ENCODE peak calls at places on chromosome 19, in eight cellular contexts. One of them, this sample, is unnamed.

GRCh38 chr19:33241091-33241529 is 15.5 kb upstream of the SLC7A10 start:
- DNase-seq in HS-27A: no peak
- DNase-seq in HL-60: no peak
- DNase-seq in PC-3: no peak
- DNase-seq in SHP77: no peak
- DNase-seq in hypothalamus: no peak
- DNase-seq in effector CD4-positive, alpha-beta T cell: no peak
- DNase-seq in cardiac septum: no peak
- DNase-seq in this sample: no peak

GRCh38 chr19:49362926-49363264 is 679 bp upstream of the TEAD2 start:
- DNase-seq in HL-60: no peak
- DNase-seq in hypothalamus: no peak
- DNase-seq in PC-3: no peak
- DNase-seq in cardiac septum: no peak
- DNase-seq in HS-27A: no peak
- DNase-seq in SHP77: no peak
- DNase-seq in effector CD4-positive, alpha-beta T cell: no peak
- DNase-seq in this sample: no peak

GRCh38 chr19:19213822-19214558 is 2.2 kb downstream of the NCAN start:
- DNase-seq in HL-60: no peak
- DNase-seq in effector CD4-positive, alpha-beta T cell: no peak
- DNase-seq in cardiac septum: no peak
- DNase-seq in HS-27A: no peak
- DNase-seq in SHP77: peak; percentile 69
- DNase-seq in hypothalamus: no peak
- DNase-seq in PC-3: no peak
- DNase-seq in this sample: no peak

GRCh38 chr19:1131718-1132552 is 28.1 kb downstream of the GPX4 start:
- DNase-seq in SHP77: peak; percentile 56
- DNase-seq in effector CD4-positive, alpha-beta T cell: peak; percentile 82
- DNase-seq in cardiac septum: peak; percentile 97
- DNase-seq in hypothalamus: peak; percentile 28
- DNase-seq in HL-60: peak; percentile 89
- DNase-seq in PC-3: no peak
- DNase-seq in HS-27A: peak; percentile 41
- DNase-seq in this sample: no peak

GRCh38 chr19:2315818-2316353 is 7.9 kb upstream of the LINGO3 start:
- DNase-seq in SHP77: peak; percentile 65
- DNase-seq in HL-60: peak; percentile 94
- DNase-seq in hypothalamus: peak; percentile 49
- DNase-seq in cardiac septum: peak; percentile 93
- DNase-seq in HS-27A: no peak
- DNase-seq in PC-3: peak; percentile 46
- DNase-seq in effector CD4-positive, alpha-beta T cell: no peak
- DNase-seq in this sample: no peak

GRCh38 chr19:48629599-48630288 is 7.4 kb downstream of the DBP start:
- DNase-seq in effector CD4-positive, alpha-beta T cell: no peak
- DNase-seq in cardiac septum: no peak
- DNase-seq in HL-60: no peak
- DNase-seq in hypothalamus: no peak
- DNase-seq in SHP77: peak; percentile 93
- DNase-seq in PC-3: no peak
- DNase-seq in HS-27A: no peak
- DNase-seq in this sample: no peak

GRCh38 chr19:41308450-41309224 is 1.3 kb upstream of the CCDC97 start:
- DNase-seq in hypothalamus: peak; percentile 71
- DNase-seq in SHP77: peak; percentile 70
- DNase-seq in HL-60: peak; percentile 90
- DNase-seq in PC-3: peak; percentile 94
- DNase-seq in effector CD4-positive, alpha-beta T cell: peak; percentile 95
- DNase-seq in cardiac septum: peak; percentile 95
- DNase-seq in HS-27A: peak; percentile 93
- DNase-seq in this sample: peak; percentile 61

GRCh38 chr19:49442354-49442753 is 1.0 kb upstream of the SLC17A7 start:
- DNase-seq in SHP77: no peak
- DNase-seq in cardiac septum: no peak
- DNase-seq in hypothalamus: no peak
- DNase-seq in HS-27A: no peak
- DNase-seq in effector CD4-positive, alpha-beta T cell: no peak
- DNase-seq in PC-3: peak; percentile 20
- DNase-seq in HL-60: no peak
- DNase-seq in this sample: peak; percentile 25

GRCh38 chr19:30374791-30375650 is 2.8 kb downstream of the ZNF536 start:
- DNase-seq in cardiac septum: peak; percentile 70
- DNase-seq in effector CD4-positive, alpha-beta T cell: no peak
- DNase-seq in SHP77: no peak
- DNase-seq in hypothalamus: no peak
- DNase-seq in HS-27A: no peak
- DNase-seq in PC-3: no peak
- DNase-seq in HL-60: no peak
- DNase-seq in this sample: no peak

GRCh38 chr19:55958356-55958755 is 10.7 kb downstream of the NLRP8 start:
- DNase-seq in HL-60: no peak
- DNase-seq in effector CD4-positive, alpha-beta T cell: no peak
- DNase-seq in hypothalamus: no peak
- DNase-seq in SHP77: no peak
- DNase-seq in HS-27A: peak; percentile 20
- DNase-seq in PC-3: peak; percentile 96
- DNase-seq in cardiac septum: no peak
- DNase-seq in this sample: no peak

GRCh38 chr19:20662421-20663105 is 1.2 kb upstream of the ZNF626 start:
- DNase-seq in SHP77: peak; percentile 69
- DNase-seq in PC-3: no peak
- DNase-seq in cardiac septum: no peak
- DNase-seq in hypothalamus: no peak
- DNase-seq in HL-60: no peak
- DNase-seq in effector CD4-positive, alpha-beta T cell: no peak
- DNase-seq in HS-27A: no peak
- DNase-seq in this sample: no peak

GRCh38 chr19:16051254-16052025 is 24.9 kb upstream of the TPM4 start:
- DNase-seq in hypothalamus: no peak
- DNase-seq in cardiac septum: no peak
- DNase-seq in HL-60: no peak
- DNase-seq in SHP77: no peak
- DNase-seq in HS-27A: no peak
- DNase-seq in effector CD4-positive, alpha-beta T cell: peak; percentile 28
- DNase-seq in PC-3: peak; percentile 15
- DNase-seq in this sample: peak; percentile 13

GRCh38 chr19:42528354-42529247 is at the start of gene CEACAM1:
- DNase-seq in HS-27A: no peak
- DNase-seq in effector CD4-positive, alpha-beta T cell: peak; percentile 28
- DNase-seq in PC-3: peak; percentile 35
- DNase-seq in HL-60: peak; percentile 51
- DNase-seq in hypothalamus: no peak
- DNase-seq in SHP77: peak; percentile 4
- DNase-seq in cardiac septum: peak; percentile 87
- DNase-seq in this sample: no peak

GRCh38 chr19:55549500-55550320 is 4.4 kb upstream of the SBK3 start:
- DNase-seq in HL-60: no peak
- DNase-seq in cardiac septum: no peak
- DNase-seq in PC-3: peak; percentile 81
- DNase-seq in effector CD4-positive, alpha-beta T cell: no peak
- DNase-seq in HS-27A: peak; percentile 91
- DNase-seq in hypothalamus: no peak
- DNase-seq in SHP77: peak; percentile 39
- DNase-seq in this sample: no peak

This sample was measured in NCI-H446 treated with DMSO at 0.1 percent for 48 hours.